ENCODE peak calls at places on chromosomes 7 and 10, in four cellular contexts. Y, A, O and J are unnamed samples.

GRCh38 chr7:151409555-151410404 is at the start of gene WDR86:
- DNase-seq in A (peak; percentile 37), O (no peak), Y (no peak), J (no peak)

GRCh38 chr7:128886391-128887168 is 23.9 kb downstream of the ATP6V1F start:
- DNase-seq in Y (no peak), A (no peak), O (no peak), J (no peak)

GRCh38 chr10:126062132-126063032 is 166.0 kb downstream of the FANK1 start:
- DNase-seq in A (no peak), Y (peak; percentile 98), O (no peak), J (no peak)

GRCh38 chr7:27046854-27047549 is 48.8 kb downstream of the HOXA1 start:
- DNase-seq in O (no peak), A (no peak), Y (peak; percentile 77), J (no peak)

GRCh38 chr10:49560526-49560925 is 21.6 kb upstream of the ERCC6 start:
- DNase-seq in O (no peak), Y (no peak), A (no peak), J (no peak)

GRCh38 chr10:120172371-120172770 is 279.8 kb downstream of the SEC23IP start:
- DNase-seq in O (no peak), Y (no peak), A (no peak), J (no peak)

GRCh38 chr7:91993976-91994375 is 53.3 kb downstream of the AKAP9 start:
- DNase-seq in A (no peak), Y (no peak), O (no peak), J (no peak)

GRCh38 chr10:60044221-60044620 is 137.9 kb upstream of the CCDC6 start:
- DNase-seq in O (no peak), A (no peak), Y (peak; percentile 51), J (no peak)

GRCh38 chr7:127635659-127636285 is 16.2 kb upstream of the SND1 start:
- DNase-seq in A (no peak), O (no peak), Y (no peak), J (no peak)

GRCh38 chr10:10803273-10803672 is 214.4 kb upstream of the CELF2 start:
- DNase-seq in A (no peak), O (no peak), Y (no peak), J (no peak)

GRCh38 chr10:90149563-90149962 is 448.2 kb downstream of the KIF20B start:
- DNase-seq in Y (no peak), O (no peak), A (no peak), J (no peak)

GRCh38 chr10:4053940-4054339 is 268.9 kb upstream of the KLF6 start:
- DNase-seq in Y (no peak), O (no peak), A (no peak), J (no peak)

GRCh38 chr10:79346388-79347225 is 662 bp upstream of the PPIF start:
- DNase-seq in A (no peak), O (no peak), Y (no peak), J (no peak)

DNA sequence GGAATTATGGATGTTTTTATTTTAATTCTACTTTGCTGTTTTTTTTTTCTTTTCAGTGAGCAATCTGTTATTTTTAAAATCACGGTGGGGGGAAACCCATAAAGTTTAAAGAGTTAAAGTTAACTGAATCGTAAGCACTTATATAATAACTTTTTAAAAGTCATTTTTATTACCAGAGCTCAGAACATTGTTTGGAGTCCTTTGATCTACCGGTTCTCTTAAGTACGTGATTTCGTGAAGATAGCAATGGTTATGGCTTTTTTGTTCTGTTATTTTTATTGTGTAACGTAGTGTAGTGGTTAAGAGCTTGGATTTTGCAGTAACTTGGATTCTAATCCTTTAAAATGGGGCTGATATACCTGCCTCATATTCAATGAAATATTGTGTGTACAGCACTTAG is 57.4 kb downstream of the NHLRC2 start:
- DNase-seq in A (no peak), Y (no peak), O (no peak), J (no peak)
- H3K36me3 ChIP-seq in A (peaks cover 12% of the 10 kb centered on the region), Y (peaks cover 11% of the 10 kb centered on the region), O (peaks cover 2% of the 10 kb centered on the region), J (peaks cover 19% of the 10 kb centered on the region)

GRCh38 chr10:89032141-89032814 is 41.7 kb downstream of the FAS start:
- DNase-seq in O (peak; percentile 21), Y (peak; percentile 91), A (no peak), J (no peak)
- H3K4me3 ChIP-seq in O (peak overlapping the region; percentile 13), Y (no peak overlapping the region), A (no peak overlapping the region), J (no peak overlapping the region)

GRCh38 chr7:105461518-105461917 is 60.6 kb downstream of the PUS7 start:
- DNase-seq in Y (peak; percentile 14), O (no peak), A (no peak), J (no peak)
- H3K36me3 ChIP-seq in Y (peaks cover 9% of the 10 kb centered on the region), O (peaks cover 2% of the 10 kb centered on the region), A (peaks cover 5% of the 10 kb centered on the region), J (no peaks in the 10 kb centered on the region)

DNA sequence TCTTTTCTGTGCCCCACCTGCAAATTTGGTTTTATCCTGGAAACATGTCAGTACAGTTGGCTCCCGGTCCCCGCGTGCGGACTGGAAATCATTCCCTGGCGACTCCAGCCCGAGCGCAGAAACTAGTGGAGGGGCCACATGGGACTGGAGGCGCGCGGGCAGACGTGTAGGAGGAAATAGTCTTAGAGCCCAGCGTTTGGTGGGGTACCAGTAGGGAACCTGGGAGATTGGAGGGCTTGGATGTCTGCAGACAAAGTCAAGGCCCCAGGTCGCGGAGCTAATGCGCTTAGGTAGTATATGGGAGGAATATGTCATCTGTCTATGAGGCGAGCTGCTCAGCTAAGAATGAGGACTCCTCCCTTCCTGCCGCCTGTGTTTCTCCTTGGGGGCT is 1.3 kb downstream of the GALNT17 start:
- DNase-seq in O (no peak), A (no peak), Y (no peak), J (no peak)
- H3K4me3 ChIP-seq in O (no peak overlapping the region), A (no peak overlapping the region), Y (no peak overlapping the region), J (no peak overlapping the region)

GRCh38 chr10:113720386-113720785 is 31.1 kb upstream of the PLEKHS1 start:
- DNase-seq in Y (no peak), A (no peak), O (no peak), J (no peak)
- H3K36me3 ChIP-seq in Y (peaks cover 18% of the 10 kb centered on the region), A (peaks cover 54% of the 10 kb centered on the region), O (peaks cover 16% of the 10 kb centered on the region), J (peaks cover 42% of the 10 kb centered on the region)

GRCh38 chr7:35691827-35692307 is 3.1 kb downstream of the HERPUD2 start:
- DNase-seq in Y (peak; percentile 22), O (no peak), A (peak; percentile 54), J (no peak)
- H3K4me3 ChIP-seq in Y (peak overlapping the region; percentile 13), O (peak overlapping the region; percentile 97), A (peak overlapping the region; percentile 92), J (peak overlapping the region; percentile 98)

DNA sequence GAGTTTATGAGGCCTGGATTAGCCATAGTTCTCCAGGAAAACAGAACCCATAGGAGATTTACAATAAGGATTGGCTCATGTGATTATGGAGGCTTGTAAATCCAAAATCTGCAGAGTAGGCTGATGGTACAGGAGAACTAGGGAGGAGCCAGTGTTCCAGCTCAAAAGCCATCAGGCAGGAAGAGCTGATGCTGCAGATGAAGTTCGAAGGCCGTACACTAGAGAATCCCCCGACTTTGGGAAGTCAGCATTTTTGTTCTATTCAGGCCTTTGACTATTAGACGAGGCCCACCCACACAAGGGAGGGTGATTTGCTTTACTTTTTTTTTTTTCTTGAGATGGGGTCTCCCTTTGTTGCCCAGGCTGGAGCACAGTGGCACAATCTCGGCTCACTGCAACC is 37.6 kb downstream of the KIN start:
- DNase-seq in Y (no peak), O (no peak), A (no peak), J (no peak)
- H3K36me3 ChIP-seq in Y (peaks cover 22% of the 10 kb centered on the region), O (peaks cover 6% of the 10 kb centered on the region), A (peaks cover 35% of the 10 kb centered on the region), J (peaks cover 20% of the 10 kb centered on the region)

GRCh38 chr10:124738441-124738840 is 5.7 kb downstream of the FAM53B start:
- DNase-seq in A (no peak), Y (no peak), O (no peak), J (no peak)

GRCh38 chr10:124737708-124738107 is 6.5 kb downstream of the FAM53B start:
- DNase-seq in Y (no peak), A (no peak), O (no peak), J (no peak)

GRCh38 chr10:124735491-124736286 is 8.5 kb downstream of the FAM53B start:
- DNase-seq in A (no peak), O (no peak), Y (no peak), J (no peak)

GRCh38 chr10:124736491-124737136 is 7.6 kb downstream of the FAM53B start:
- DNase-seq in Y (peak; percentile 82), O (no peak), A (no peak), J (no peak)

GRCh38 chr10:124737221-124737620 is 7.0 kb downstream of the FAM53B start:
- DNase-seq in Y (no peak), O (no peak), A (no peak), J (no peak)
- H3K4me3 ChIP-seq in Y (no peak overlapping the region), O (no peak overlapping the region), A (no peak overlapping the region), J (no peak overlapping the region)

GRCh38 chr7:90763108-90763507 is 167.0 kb downstream of the CDK14 start:
- DNase-seq in O (no peak), Y (no peak), A (no peak), J (no peak)

GRCh38 chr7:90769036-90769435 is 172.9 kb downstream of the CDK14 start:
- DNase-seq in O (no peak), Y (peak; percentile 33), A (no peak), J (no peak)

GRCh38 chr7:90768301-90768700 is 172.2 kb downstream of the CDK14 start:
- DNase-seq in O (no peak), Y (no peak), A (no peak), J (no peak)

GRCh38 chr7:90764848-90765570 is 168.9 kb downstream of the CDK14 start:
- DNase-seq in O (no peak), A (no peak), Y (no peak), J (no peak)

GRCh38 chr7:90766814-90767564 is 170.9 kb downstream of the CDK14 start:
- DNase-seq in A (no peak), O (no peak), Y (peak; percentile 82), J (no peak)
- H3K36me3 ChIP-seq in A (no peaks in the 10 kb centered on the region), O (no peaks in the 10 kb centered on the region), Y (peaks cover 5% of the 10 kb centered on the region), J (no peaks in the 10 kb centered on the region)

DNA sequence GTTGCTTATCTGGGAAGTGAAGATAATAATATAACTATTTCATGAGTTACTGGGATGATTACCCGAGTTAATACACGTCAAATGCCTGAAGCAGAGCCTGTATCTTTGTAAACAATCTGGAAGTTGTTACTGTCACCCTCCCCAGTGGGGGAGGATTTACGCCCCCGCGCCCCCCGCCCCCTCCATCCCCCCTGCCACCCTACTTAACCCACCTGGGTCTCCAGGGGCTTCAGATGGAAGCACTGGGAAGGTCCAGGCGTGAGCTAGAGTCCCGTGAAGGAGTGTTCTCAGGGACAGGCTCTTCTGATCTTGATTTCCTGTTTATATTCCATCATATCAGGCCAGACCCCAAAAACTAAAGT is 691 bp upstream of the PPA1 start:
- DNase-seq in A (no peak), Y (no peak), O (no peak), J (no peak)
- H3K4me3 ChIP-seq in A (peak overlapping the region; percentile 69), Y (peak overlapping the region; percentile 51), O (peak overlapping the region; percentile 74), J (peak overlapping the region; percentile 67)